ENCODE peak calls at places on chromosomes 1 and 21, in eight cellular contexts. One of them, this sample, is unnamed.

GRCh38 chr1:178581351-178581951 is 68.5 kb downstream of the TEX35 start:
- DNase-seq in CD8-positive, alpha-beta memory T cell: no peak
- DNase-seq in pancreas: no peak
- DNase-seq in brain microvascular endothelial cell: no peak
- DNase-seq in small intestine: no peak
- DNase-seq in tibial artery: no peak
- DNase-seq in mammary epithelial cell: no peak
- DNase-seq in left ventricle myocardium inferior: no peak
- DNase-seq in this sample: no peak

GRCh38 chr1:66283583-66284041 is 250.3 kb upstream of the SGIP1 start:
- DNase-seq in CD8-positive, alpha-beta memory T cell: no peak
- DNase-seq in pancreas: no peak
- DNase-seq in brain microvascular endothelial cell: no peak
- DNase-seq in small intestine: no peak
- DNase-seq in tibial artery: no peak
- DNase-seq in mammary epithelial cell: peak; percentile 94
- DNase-seq in left ventricle myocardium inferior: no peak
- DNase-seq in this sample: no peak

GRCh38 chr1:194952171-194952570 is 1656.1 kb downstream of the KCNT2 start:
- DNase-seq in CD8-positive, alpha-beta memory T cell: no peak
- DNase-seq in pancreas: no peak
- DNase-seq in brain microvascular endothelial cell: no peak
- DNase-seq in small intestine: no peak
- DNase-seq in tibial artery: no peak
- DNase-seq in mammary epithelial cell: no peak
- DNase-seq in left ventricle myocardium inferior: no peak
- DNase-seq in this sample: no peak

GRCh38 chr1:196887515-196888239 is at the start of gene CFHR4:
- DNase-seq in CD8-positive, alpha-beta memory T cell: no peak
- DNase-seq in pancreas: no peak
- DNase-seq in brain microvascular endothelial cell: no peak
- DNase-seq in small intestine: no peak
- DNase-seq in tibial artery: no peak
- DNase-seq in mammary epithelial cell: no peak
- DNase-seq in left ventricle myocardium inferior: no peak
- DNase-seq in this sample: no peak

GRCh38 chr1:6743189-6744101 is 41.8 kb upstream of the CAMTA1 start:
- DNase-seq in CD8-positive, alpha-beta memory T cell: no peak
- DNase-seq in pancreas: no peak
- DNase-seq in brain microvascular endothelial cell: peak; percentile 54
- DNase-seq in small intestine: no peak
- DNase-seq in tibial artery: peak; percentile 60
- DNase-seq in mammary epithelial cell: peak; percentile 91
- DNase-seq in left ventricle myocardium inferior: peak; percentile 30
- DNase-seq in this sample: peak; percentile 47

GRCh38 chr1:235648407-235648907 is 1.1 kb downstream of the GNG4 start:
- DNase-seq in CD8-positive, alpha-beta memory T cell: no peak
- DNase-seq in pancreas: peak; percentile 21
- DNase-seq in brain microvascular endothelial cell: no peak
- DNase-seq in small intestine: peak; percentile 69
- DNase-seq in tibial artery: no peak
- DNase-seq in mammary epithelial cell: no peak
- DNase-seq in left ventricle myocardium inferior: no peak
- DNase-seq in this sample: peak; percentile 60

GRCh38 chr1:76105269-76105850 is 30.8 kb downstream of the ST6GALNAC3 start:
- DNase-seq in CD8-positive, alpha-beta memory T cell: no peak
- DNase-seq in pancreas: no peak
- DNase-seq in brain microvascular endothelial cell: no peak
- DNase-seq in small intestine: peak; percentile 4
- DNase-seq in tibial artery: no peak
- DNase-seq in mammary epithelial cell: peak; percentile 46
- DNase-seq in left ventricle myocardium inferior: no peak
- DNase-seq in this sample: no peak

GRCh38 chr1:3368059-3368458 is 86.4 kb upstream of the ARHGEF16 start:
- DNase-seq in CD8-positive, alpha-beta memory T cell: no peak
- DNase-seq in pancreas: no peak
- DNase-seq in brain microvascular endothelial cell: no peak
- DNase-seq in small intestine: no peak
- DNase-seq in tibial artery: no peak
- DNase-seq in mammary epithelial cell: no peak
- DNase-seq in left ventricle myocardium inferior: no peak
- DNase-seq in this sample: peak; percentile 34

GRCh38 chr1:231878737-231879136 is 252.1 kb downstream of the DISC1 start:
- DNase-seq in CD8-positive, alpha-beta memory T cell: no peak
- DNase-seq in pancreas: no peak
- DNase-seq in brain microvascular endothelial cell: no peak
- DNase-seq in small intestine: no peak
- DNase-seq in tibial artery: no peak
- DNase-seq in mammary epithelial cell: no peak
- DNase-seq in left ventricle myocardium inferior: no peak
- DNase-seq in this sample: no peak

GRCh38 chr1:113552244-113552643 is 161.9 kb downstream of the MAGI3 start:
- DNase-seq in CD8-positive, alpha-beta memory T cell: no peak
- DNase-seq in pancreas: no peak
- DNase-seq in brain microvascular endothelial cell: no peak
- DNase-seq in small intestine: no peak
- DNase-seq in tibial artery: no peak
- DNase-seq in mammary epithelial cell: no peak
- DNase-seq in left ventricle myocardium inferior: no peak
- DNase-seq in this sample: no peak

GRCh38 chr1:226674892-226675719 is 64.0 kb downstream of the ITPKB start:
- DNase-seq in CD8-positive, alpha-beta memory T cell: peak; percentile 71
- DNase-seq in pancreas: no peak
- DNase-seq in brain microvascular endothelial cell: no peak
- DNase-seq in small intestine: peak; percentile 68
- DNase-seq in tibial artery: peak; percentile 73
- DNase-seq in mammary epithelial cell: no peak
- DNase-seq in left ventricle myocardium inferior: peak; percentile 49
- DNase-seq in this sample: peak; percentile 79

GRCh38 chr1:61043010-61043820 is 39.1 kb upstream of the NFIA start:
- DNase-seq in CD8-positive, alpha-beta memory T cell: peak; percentile 76
- DNase-seq in pancreas: peak; percentile 82
- DNase-seq in brain microvascular endothelial cell: peak; percentile 70
- DNase-seq in small intestine: peak; percentile 81
- DNase-seq in tibial artery: peak; percentile 89
- DNase-seq in mammary epithelial cell: peak; percentile 62
- DNase-seq in left ventricle myocardium inferior: peak; percentile 91
- DNase-seq in this sample: peak; percentile 96

GRCh38 chr1:154191990-154192450 is at the start of gene TPM3:
- DNase-seq in CD8-positive, alpha-beta memory T cell: no peak
- DNase-seq in pancreas: no peak
- DNase-seq in brain microvascular endothelial cell: no peak
- DNase-seq in small intestine: no peak
- DNase-seq in tibial artery: no peak
- DNase-seq in mammary epithelial cell: no peak
- DNase-seq in left ventricle myocardium inferior: no peak
- DNase-seq in this sample: no peak

GRCh38 chr1:186146971-186147370 is 228.1 kb downstream of the TPR start:
- DNase-seq in CD8-positive, alpha-beta memory T cell: no peak
- DNase-seq in pancreas: no peak
- DNase-seq in brain microvascular endothelial cell: no peak
- DNase-seq in small intestine: no peak
- DNase-seq in tibial artery: no peak
- DNase-seq in mammary epithelial cell: no peak
- DNase-seq in left ventricle myocardium inferior: no peak
- DNase-seq in this sample: no peak

GRCh38 chr1:38028671-38029070 is 16.1 kb downstream of the UTP11 start:
- DNase-seq in CD8-positive, alpha-beta memory T cell: no peak
- DNase-seq in pancreas: no peak
- DNase-seq in brain microvascular endothelial cell: no peak
- DNase-seq in small intestine: no peak
- DNase-seq in tibial artery: no peak
- DNase-seq in mammary epithelial cell: no peak
- DNase-seq in left ventricle myocardium inferior: no peak
- DNase-seq in this sample: no peak

GRCh38 chr1:170776147-170776734 is 112.3 kb downstream of the PRRX1 start:
- DNase-seq in CD8-positive, alpha-beta memory T cell: no peak
- DNase-seq in pancreas: no peak
- DNase-seq in brain microvascular endothelial cell: no peak
- DNase-seq in small intestine: no peak
- DNase-seq in tibial artery: no peak
- DNase-seq in mammary epithelial cell: no peak
- DNase-seq in left ventricle myocardium inferior: no peak
- DNase-seq in this sample: no peak

GRCh38 chr1:16926491-16927195 is 4.9 kb downstream of the CROCC start:
- DNase-seq in CD8-positive, alpha-beta memory T cell: no peak
- DNase-seq in pancreas: no peak
- DNase-seq in brain microvascular endothelial cell: no peak
- DNase-seq in small intestine: no peak
- DNase-seq in tibial artery: no peak
- DNase-seq in mammary epithelial cell: no peak
- DNase-seq in left ventricle myocardium inferior: no peak
- DNase-seq in this sample: peak; percentile 40
- H3K27ac ChIP-seq in CD8-positive, alpha-beta memory T cell: no peak overlapping the region
- H3K27ac ChIP-seq in pancreas: no peak overlapping the region
- H3K27ac ChIP-seq in brain microvascular endothelial cell: no peak overlapping the region
- H3K27ac ChIP-seq in small intestine: no peak overlapping the region
- H3K27ac ChIP-seq in tibial artery: no peak overlapping the region
- H3K27ac ChIP-seq in mammary epithelial cell: no peak overlapping the region
- H3K27ac ChIP-seq in left ventricle myocardium inferior: no peak overlapping the region
- H3K27ac ChIP-seq in this sample: no peak overlapping the region

DNA sequence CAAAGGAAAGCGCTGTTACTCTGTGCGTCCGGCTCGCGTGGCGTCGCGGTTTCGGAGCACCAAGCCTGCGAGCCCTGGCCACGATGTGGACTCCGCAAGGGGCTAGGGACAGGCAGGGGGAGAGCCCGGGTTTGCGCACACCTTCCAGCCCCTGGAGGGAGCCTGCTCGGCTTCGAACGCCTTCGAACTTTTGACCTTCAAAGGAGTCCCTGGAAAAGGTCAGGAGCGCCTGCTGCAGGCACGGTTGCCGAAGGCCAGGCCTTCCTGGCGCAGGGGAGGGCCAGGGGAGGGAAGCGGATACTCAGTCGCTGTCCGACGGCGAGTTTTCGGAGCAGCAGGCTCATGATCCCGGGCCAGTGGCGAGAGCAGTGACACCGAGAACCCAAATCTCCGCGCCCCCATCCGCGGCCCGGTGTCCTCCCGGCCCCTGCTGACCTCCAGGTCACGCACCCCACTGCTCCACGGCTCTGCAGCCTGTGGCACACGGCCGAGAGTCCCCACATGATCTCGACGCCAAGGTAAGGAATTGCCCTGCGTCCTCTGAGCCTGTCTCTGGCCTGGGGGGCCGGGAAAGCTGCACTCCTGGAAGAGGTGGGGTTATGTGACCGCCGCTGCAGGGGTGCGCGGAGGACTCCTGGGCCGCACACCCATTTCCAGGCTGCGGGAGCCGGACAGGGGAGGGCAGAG is 1.3 kb upstream of the SIM2 start:
- DNase-seq in CD8-positive, alpha-beta memory T cell: no peak
- DNase-seq in pancreas: no peak
- DNase-seq in brain microvascular endothelial cell: no peak
- DNase-seq in small intestine: no peak
- DNase-seq in tibial artery: no peak
- DNase-seq in mammary epithelial cell: no peak
- DNase-seq in left ventricle myocardium inferior: no peak
- DNase-seq in this sample: no peak
- H3K4me3 ChIP-seq in CD8-positive, alpha-beta memory T cell: no peak overlapping the region
- H3K4me3 ChIP-seq in pancreas: no peak overlapping the region
- H3K4me3 ChIP-seq in brain microvascular endothelial cell: no peak overlapping the region
- H3K4me3 ChIP-seq in small intestine: no peak overlapping the region
- H3K4me3 ChIP-seq in tibial artery: no peak overlapping the region
- H3K4me3 ChIP-seq in mammary epithelial cell: no peak overlapping the region
- H3K4me3 ChIP-seq in left ventricle myocardium inferior: peak overlapping the region; percentile 69
- H3K4me3 ChIP-seq in this sample: no peak overlapping the region

GRCh38 chr1:199311478-199312242 is 672.8 kb downstream of the PTPRC start:
- DNase-seq in CD8-positive, alpha-beta memory T cell: no peak
- DNase-seq in pancreas: no peak
- DNase-seq in brain microvascular endothelial cell: no peak
- DNase-seq in small intestine: no peak
- DNase-seq in tibial artery: no peak
- DNase-seq in mammary epithelial cell: no peak
- DNase-seq in left ventricle myocardium inferior: no peak
- DNase-seq in this sample: no peak
- H3K27ac ChIP-seq in CD8-positive, alpha-beta memory T cell: no peak overlapping the region
- H3K27ac ChIP-seq in pancreas: no peak overlapping the region
- H3K27ac ChIP-seq in brain microvascular endothelial cell: no peak overlapping the region
- H3K27ac ChIP-seq in small intestine: no peak overlapping the region
- H3K27ac ChIP-seq in tibial artery: no peak overlapping the region
- H3K27ac ChIP-seq in mammary epithelial cell: no peak overlapping the region
- H3K27ac ChIP-seq in left ventricle myocardium inferior: no peak overlapping the region
- H3K27ac ChIP-seq in this sample: no peak overlapping the region

GRCh38 chr1:150161747-150162581 is 12.2 kb downstream of the PLEKHO1 start:
- DNase-seq in CD8-positive, alpha-beta memory T cell: no peak
- DNase-seq in pancreas: no peak
- DNase-seq in brain microvascular endothelial cell: no peak
- DNase-seq in small intestine: no peak
- DNase-seq in tibial artery: no peak
- DNase-seq in mammary epithelial cell: peak; percentile 11
- DNase-seq in left ventricle myocardium inferior: no peak
- DNase-seq in this sample: peak; percentile 33

GRCh38 chr1:150162582-150162861 is 12.8 kb downstream of the PLEKHO1 start:
- DNase-seq in CD8-positive, alpha-beta memory T cell: no peak
- DNase-seq in pancreas: no peak
- DNase-seq in brain microvascular endothelial cell: no peak
- DNase-seq in small intestine: no peak
- DNase-seq in tibial artery: no peak
- DNase-seq in mammary epithelial cell: no peak
- DNase-seq in left ventricle myocardium inferior: no peak
- DNase-seq in this sample: no peak

GRCh38 chr1:150164224-150164623 is 14.5 kb downstream of the PLEKHO1 start:
- DNase-seq in CD8-positive, alpha-beta memory T cell: no peak
- DNase-seq in pancreas: no peak
- DNase-seq in brain microvascular endothelial cell: no peak
- DNase-seq in small intestine: no peak
- DNase-seq in tibial artery: peak; percentile 60
- DNase-seq in mammary epithelial cell: no peak
- DNase-seq in left ventricle myocardium inferior: peak; percentile 34
- DNase-seq in this sample: peak; percentile 67

GRCh38 chr1:150164769-150165168 is 15.1 kb downstream of the PLEKHO1 start:
- DNase-seq in CD8-positive, alpha-beta memory T cell: no peak
- DNase-seq in pancreas: no peak
- DNase-seq in brain microvascular endothelial cell: no peak
- DNase-seq in small intestine: no peak
- DNase-seq in tibial artery: no peak
- DNase-seq in mammary epithelial cell: no peak
- DNase-seq in left ventricle myocardium inferior: no peak
- DNase-seq in this sample: no peak

DNA sequence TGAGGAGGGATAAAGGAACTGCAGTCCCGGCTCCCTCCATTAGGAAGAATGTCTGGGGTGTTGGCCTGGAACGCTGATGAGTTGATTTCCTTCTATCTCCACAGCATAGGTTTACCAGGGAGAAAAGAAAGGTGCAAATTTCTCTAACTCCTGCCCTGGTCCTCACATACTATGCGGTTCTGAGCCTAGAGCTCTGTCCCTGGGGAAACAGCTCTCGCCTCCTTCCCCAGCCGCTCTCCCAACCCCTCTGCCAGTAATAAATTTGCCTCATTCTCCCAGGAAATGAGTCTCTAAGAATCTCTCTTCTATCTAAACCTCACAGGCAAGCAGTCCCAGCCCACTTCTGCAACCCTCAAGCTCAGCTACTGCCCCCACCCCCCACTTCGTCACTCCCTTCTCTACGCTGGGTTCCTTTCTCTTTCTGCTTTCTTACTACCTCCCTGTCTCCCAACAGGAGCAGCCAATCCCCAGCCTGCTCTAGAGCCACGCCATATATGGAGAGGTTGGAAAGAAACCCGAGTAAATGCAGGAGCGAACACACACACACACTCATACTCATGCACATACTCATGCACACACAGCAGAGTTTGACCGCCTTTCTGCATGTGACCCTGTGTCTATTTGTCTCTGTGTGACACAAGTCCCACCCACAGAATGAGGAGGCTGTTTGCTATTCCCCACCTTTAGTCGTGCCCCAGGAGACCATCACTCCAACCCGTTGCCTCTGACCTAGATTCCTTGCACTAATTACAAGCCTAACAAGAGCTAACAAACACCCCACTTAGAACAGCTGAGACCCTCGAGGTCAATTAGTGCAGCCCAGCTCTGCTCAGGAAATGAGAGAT is 13.4 kb downstream of the PLEKHO1 start:
- DNase-seq in CD8-positive, alpha-beta memory T cell: no peak
- DNase-seq in pancreas: peak; percentile 41
- DNase-seq in brain microvascular endothelial cell: peak; percentile 99
- DNase-seq in small intestine: peak; percentile 70
- DNase-seq in tibial artery: peak; percentile 94
- DNase-seq in mammary epithelial cell: peak; percentile 97
- DNase-seq in left ventricle myocardium inferior: peak; percentile 83
- DNase-seq in this sample: peak; percentile 87
- H3K4me3 ChIP-seq in CD8-positive, alpha-beta memory T cell: no peak overlapping the region
- H3K4me3 ChIP-seq in pancreas: no peak overlapping the region
- H3K4me3 ChIP-seq in brain microvascular endothelial cell: peak overlapping the region; percentile 0
- H3K4me3 ChIP-seq in small intestine: no peak overlapping the region
- H3K4me3 ChIP-seq in tibial artery: peak overlapping the region; percentile 46
- H3K4me3 ChIP-seq in mammary epithelial cell: peak overlapping the region; percentile 28
- H3K4me3 ChIP-seq in left ventricle myocardium inferior: peak overlapping the region; percentile 56
- H3K4me3 ChIP-seq in this sample: peak overlapping the region; percentile 37